ENCODE peak calls at places on chromosomes 11 and 22, in four cellular contexts. H is adrenal gland, R is SW 1271, W is psoas muscle. G is an unnamed sample.
A peak's percentile ranks its signal among the peaks of the same experiment; 100 is the strongest.

GRCh38 chr22:49751318-49751967 is 76.2 kb downstream of the BRD1 start:
- DNase-seq in H (no peak), R (no peak), W (no peak), G (no peak)

GRCh38 chr22:32852346-32853251 is 51.1 kb downstream of the TIMP3 start:
- DNase-seq in R (no peak), W (peak; percentile 84), H (peak; percentile 76), G (peak; percentile 54)

GRCh38 chr22:30876925-30877553 is 91.5 kb downstream of the MORC2 start:
- DNase-seq in W (no peak), R (no peak), H (peak; percentile 87), G (no peak)

GRCh38 chr11:43941257-43941879 is 1.1 kb upstream of the C11orf96 start:
- DNase-seq in R (no peak), W (no peak), H (no peak), G (no peak)

GRCh38 chr11:117458275-117459120 is 130.8 kb downstream of the CEP164 start:
- DNase-seq in R (no peak), H (no peak), W (no peak), G (no peak)

GRCh38 chr11:96275807-96276594 is 67.0 kb downstream of the MAML2 start:
- DNase-seq in W (no peak), R (no peak), H (no peak), G (no peak)

GRCh38 chr22:39471421-39472141 is 14.8 kb downstream of the MGAT3 start:
- DNase-seq in H (no peak), W (no peak), R (no peak), G (peak; percentile 57)

GRCh38 chr11:93591247-93591898 is 48.2 kb upstream of the SMCO4 start:
- DNase-seq in R (no peak), H (no peak), W (no peak), G (no peak)

GRCh38 chr11:65275906-65276305 is 14.1 kb downstream of the POLA2 start:
- DNase-seq in R (no peak), H (no peak), W (no peak), G (no peak)

GRCh38 chr11:44943118-44943517 is 7.6 kb downstream of the TP53I11 start:
- DNase-seq in W (peak; percentile 49), H (no peak), R (no peak), G (peak; percentile 19)

GRCh38 chr22:44549701-44550100 is 51.7 kb upstream of the RTL6 start:
- DNase-seq in H (no peak), W (no peak), R (no peak), G (no peak)

GRCh38 chr22:49735411-49736311 is 92.0 kb downstream of the BRD1 start:
- DNase-seq in R (no peak), W (no peak), H (no peak), G (no peak)

GRCh38 chr11:68946416-68947090 is 34.2 kb downstream of the MRGPRD start:
- DNase-seq in R (no peak), W (no peak), H (peak; percentile 34), G (no peak)

GRCh38 chr11:45892856-45893255 is 7.4 kb downstream of the MAPK8IP1 start:
- DNase-seq in W (no peak), H (peak; percentile 76), R (no peak), G (no peak)

G was measured in mucosa of gallbladder.